ENCODE peak calls at places on chromosomes 7 and 10, in four cellular contexts. One of them, this sample, is unnamed. For H3K4me1, the result is how much of the 10 kb centered on the place peaks cover.

GRCh38 chr7:122902751-122903495 is 16.7 kb upstream of the CADPS2 start:
- DNase-seq in neuronal stem cell: no peak
- DNase-seq in OCI-LY7: no peak
- DNase-seq in stomach: no peak
- DNase-seq in this sample: no peak

GRCh38 chr7:134703781-134704180 is 57.1 kb downstream of the BPGM start:
- DNase-seq in neuronal stem cell: no peak
- DNase-seq in stomach: no peak
- DNase-seq in OCI-LY7: no peak
- DNase-seq in this sample: no peak

GRCh38 chr10:57624066-57624465 is 643.6 kb downstream of the IPMK start:
- DNase-seq in neuronal stem cell: no peak
- DNase-seq in OCI-LY7: no peak
- DNase-seq in stomach: no peak
- DNase-seq in this sample: no peak

GRCh38 chr7:31192996-31193395 is 140.9 kb downstream of the ADCYAP1R1 start:
- DNase-seq in stomach: peak
- DNase-seq in neuronal stem cell: peak
- DNase-seq in OCI-LY7: no peak
- DNase-seq in this sample: peak

GRCh38 chr10:18005781-18006456 is 54.2 kb downstream of the SLC39A12 start:
- DNase-seq in neuronal stem cell: no peak
- DNase-seq in stomach: no peak
- DNase-seq in OCI-LY7: no peak
- DNase-seq in this sample: no peak

GRCh38 chr10:51176976-51177690 is 102.8 kb downstream of the PRKG1 start:
- DNase-seq in neuronal stem cell: no peak
- DNase-seq in stomach: no peak
- DNase-seq in OCI-LY7: no peak
- DNase-seq in this sample: no peak

GRCh38 chr7:44224216-44224950 is 23.6 kb downstream of the YKT6 start:
- DNase-seq in neuronal stem cell: no peak
- DNase-seq in stomach: no peak
- DNase-seq in OCI-LY7: no peak
- DNase-seq in this sample: no peak

GRCh38 chr10:61904711-61905445 is 3.4 kb downstream of the ARID5B start:
- DNase-seq in stomach: no peak
- DNase-seq in neuronal stem cell: no peak
- DNase-seq in OCI-LY7: peak
- DNase-seq in this sample: no peak

GRCh38 chr10:5396545-5396944 is 8.1 kb downstream of the TUBAL3 start:
- DNase-seq in OCI-LY7: no peak
- DNase-seq in neuronal stem cell: no peak
- DNase-seq in stomach: no peak
- DNase-seq in this sample: no peak

GRCh38 chr7:156475666-156476065 is 164.9 kb upstream of the RNF32 start:
- DNase-seq in neuronal stem cell: peak
- DNase-seq in OCI-LY7: no peak
- DNase-seq in stomach: no peak
- DNase-seq in this sample: no peak

GRCh38 chr10:128908109-128908898 is 558.7 kb upstream of the MGMT start:
- DNase-seq in stomach: no peak
- DNase-seq in neuronal stem cell: no peak
- DNase-seq in OCI-LY7: no peak
- DNase-seq in this sample: peak

GRCh38 chr7:151436446-151437162 is 3.3 kb downstream of the CRYGN start:
- DNase-seq in stomach: no peak
- DNase-seq in OCI-LY7: no peak
- DNase-seq in neuronal stem cell: no peak
- DNase-seq in this sample: no peak

GRCh38 chr10:9331583-9332008 is 1277.1 kb downstream of the GATA3 start:
- DNase-seq in OCI-LY7: peak
- DNase-seq in stomach: no peak
- DNase-seq in neuronal stem cell: peak
- DNase-seq in this sample: no peak

GRCh38 chr7:147013820-147014219 is 897.2 kb downstream of the CNTNAP2 start:
- DNase-seq in neuronal stem cell: no peak
- DNase-seq in stomach: no peak
- DNase-seq in OCI-LY7: no peak
- DNase-seq in this sample: no peak

GRCh38 chr10:4383683-4384082 is 442.3 kb upstream of the AKR1E2 start:
- DNase-seq in neuronal stem cell: no peak
- DNase-seq in stomach: no peak
- DNase-seq in OCI-LY7: no peak
- DNase-seq in this sample: no peak

GRCh38 chr7:64180989-64181388 is 26.0 kb upstream of the ZNF735 start:
- DNase-seq in OCI-LY7: peak
- DNase-seq in neuronal stem cell: no peak
- DNase-seq in stomach: no peak
- DNase-seq in this sample: no peak

GRCh38 chr7:155451522-155452239 is 6.2 kb upstream of the EN2 start:
- DNase-seq in neuronal stem cell: no peak
- DNase-seq in stomach: no peak
- DNase-seq in OCI-LY7: no peak
- DNase-seq in this sample: no peak

GRCh38 chr7:47249361-47249760 is 332.6 kb downstream of the TNS3 start:
- DNase-seq in neuronal stem cell: no peak
- DNase-seq in OCI-LY7: no peak
- DNase-seq in stomach: no peak
- DNase-seq in this sample: no peak

GRCh38 chr10:102835007-102835482 is 2.2 kb downstream of the CYP17A1 start:
- DNase-seq in stomach: peak
- DNase-seq in OCI-LY7: peak
- DNase-seq in neuronal stem cell: peak
- DNase-seq in this sample: peak

GRCh38 chr7:148492157-148492860 is 98.3 kb upstream of the C7orf33 start:
- DNase-seq in neuronal stem cell: no peak
- DNase-seq in OCI-LY7: no peak
- DNase-seq in stomach: no peak
- DNase-seq in this sample: no peak

GRCh38 chr7:154424370-154424769 is 372.2 kb downstream of the DPP6 start:
- DNase-seq in neuronal stem cell: no peak
- DNase-seq in stomach: no peak
- DNase-seq in OCI-LY7: no peak
- DNase-seq in this sample: no peak

GRCh38 chr7:1542329-1542728 is 11.8 kb downstream of the MAFK start:
- DNase-seq in OCI-LY7: no peak
- DNase-seq in neuronal stem cell: no peak
- DNase-seq in stomach: no peak
- DNase-seq in this sample: no peak

GRCh38 chr7:136847858-136848257 is 20.6 kb upstream of the CHRM2 start:
- DNase-seq in stomach: no peak
- DNase-seq in OCI-LY7: no peak
- DNase-seq in neuronal stem cell: no peak
- DNase-seq in this sample: no peak

GRCh38 chr7:136857573-136857972 is 10.9 kb upstream of the CHRM2 start:
- DNase-seq in neuronal stem cell: peak
- DNase-seq in OCI-LY7: no peak
- DNase-seq in stomach: no peak
- DNase-seq in this sample: no peak

DNA sequence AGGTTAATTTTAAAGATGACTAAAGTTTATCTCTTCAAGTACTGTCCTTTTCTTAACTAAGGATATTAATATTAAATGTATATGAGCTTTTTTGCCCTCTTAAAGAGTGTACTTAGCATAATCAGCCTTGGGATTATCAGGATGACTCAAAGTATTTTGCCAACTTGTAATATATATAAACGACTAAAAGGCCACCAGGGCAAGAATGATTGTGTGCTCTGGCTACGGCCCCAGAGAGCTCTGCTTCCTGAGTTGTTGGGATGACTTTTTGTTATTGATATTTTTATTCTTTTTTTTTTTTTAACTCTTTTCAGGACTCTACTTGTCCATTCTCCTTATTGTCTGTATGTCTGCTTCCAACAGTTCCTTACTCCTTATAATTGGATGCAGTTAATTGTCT is 14.8 kb upstream of the CHRM2 start:
- DNase-seq in OCI-LY7: no peak
- DNase-seq in stomach: no peak
- DNase-seq in neuronal stem cell: no peak
- DNase-seq in this sample: no peak
- H3K4me1 ChIP-seq in OCI-LY7: under half
- H3K4me1 ChIP-seq in stomach: under half
- H3K4me1 ChIP-seq in neuronal stem cell: under half
- H3K4me1 ChIP-seq in this sample: under half

GRCh38 chr10:86955501-86956194 is 1.8 kb downstream of the MMRN2 start:
- DNase-seq in neuronal stem cell: no peak
- DNase-seq in stomach: no peak
- DNase-seq in OCI-LY7: no peak
- DNase-seq in this sample: no peak
- H3K4me1 ChIP-seq in neuronal stem cell: under half
- H3K4me1 ChIP-seq in stomach: half or more
- H3K4me1 ChIP-seq in OCI-LY7: under half
- H3K4me1 ChIP-seq in this sample: under half

GRCh38 chr7:80187279-80187678 is 52.6 kb downstream of the GNAI1 start:
- DNase-seq in OCI-LY7: no peak
- DNase-seq in neuronal stem cell: no peak
- DNase-seq in stomach: no peak
- DNase-seq in this sample: no peak

GRCh38 chr7:80186721-80187120 is 52.1 kb downstream of the GNAI1 start:
- DNase-seq in stomach: no peak
- DNase-seq in neuronal stem cell: no peak
- DNase-seq in OCI-LY7: no peak
- DNase-seq in this sample: no peak

GRCh38 chr7:80184693-80185092 is 50.1 kb downstream of the GNAI1 start:
- DNase-seq in OCI-LY7: no peak
- DNase-seq in stomach: no peak
- DNase-seq in neuronal stem cell: no peak
- DNase-seq in this sample: no peak

GRCh38 chr7:80183900-80184685 is 49.5 kb downstream of the GNAI1 start:
- DNase-seq in neuronal stem cell: no peak
- DNase-seq in stomach: no peak
- DNase-seq in OCI-LY7: no peak
- DNase-seq in this sample: no peak

GRCh38 chr7:80185571-80185970 is 50.9 kb downstream of the GNAI1 start:
- DNase-seq in OCI-LY7: no peak
- DNase-seq in stomach: no peak
- DNase-seq in neuronal stem cell: no peak
- DNase-seq in this sample: no peak
- H3K4me1 ChIP-seq in OCI-LY7: under half
- H3K4me1 ChIP-seq in stomach: under half
- H3K4me1 ChIP-seq in neuronal stem cell: under half
- H3K4me1 ChIP-seq in this sample: under half

DNA sequence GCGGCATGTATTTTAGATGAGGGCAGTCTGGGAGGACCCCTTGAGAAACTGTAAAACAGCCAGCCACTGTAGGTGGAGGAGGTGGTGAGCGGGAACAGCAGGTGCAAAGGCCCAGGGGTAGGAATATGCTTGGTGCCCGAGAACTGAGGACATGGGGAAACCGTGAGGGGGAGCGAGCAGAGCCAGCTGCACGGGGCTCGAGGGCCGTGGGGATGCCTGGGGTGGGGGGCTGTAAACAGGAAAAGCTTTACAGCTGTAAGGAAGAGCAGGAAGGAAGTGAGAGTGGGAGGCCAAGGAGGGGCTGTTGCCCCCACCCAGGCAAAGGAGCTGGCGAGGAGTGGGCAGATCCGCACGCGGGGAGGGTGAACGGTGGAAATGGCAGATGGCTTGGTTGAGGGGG is 34.3 kb downstream of the ZMIZ1 start:
- DNase-seq in stomach: no peak
- DNase-seq in neuronal stem cell: no peak
- DNase-seq in OCI-LY7: no peak
- DNase-seq in this sample: peak
- H3K4me1 ChIP-seq in stomach: half or more
- H3K4me1 ChIP-seq in neuronal stem cell: under half
- H3K4me1 ChIP-seq in OCI-LY7: half or more
- H3K4me1 ChIP-seq in this sample: under half

DNA sequence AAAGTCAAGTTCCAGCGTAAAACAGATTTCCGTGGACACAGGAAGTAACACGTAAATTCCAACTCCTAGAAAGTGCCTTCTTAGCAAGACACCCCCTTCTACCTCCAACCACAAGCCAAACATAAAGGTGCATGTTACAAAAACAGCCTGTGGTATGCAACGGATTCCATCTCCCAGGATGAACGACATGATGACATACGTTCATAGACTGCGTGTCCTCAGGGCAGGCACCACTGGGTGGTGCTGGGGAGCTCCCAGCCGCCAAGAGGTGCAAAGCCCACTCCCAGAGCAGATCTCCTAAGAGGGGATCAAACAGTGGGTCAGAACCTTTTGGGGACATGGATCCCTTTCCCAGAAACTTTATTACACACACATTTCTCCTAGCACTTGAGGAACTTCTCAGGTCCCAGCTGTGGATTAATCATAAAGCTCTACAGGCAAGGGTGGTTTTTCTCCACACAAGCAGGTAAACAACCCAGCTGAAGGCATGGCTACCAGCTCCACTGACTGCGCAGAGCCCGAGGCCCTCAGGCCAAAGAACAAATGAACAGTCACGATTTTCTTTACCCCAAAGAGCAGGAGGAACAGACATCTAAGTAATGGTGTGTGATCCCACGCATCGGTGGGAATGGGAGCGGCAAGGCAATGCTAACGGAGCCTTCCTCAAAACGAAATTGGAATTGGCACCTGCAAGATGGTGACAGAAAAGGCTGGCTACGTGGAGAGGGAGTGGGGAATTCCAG is 13.8 kb downstream of the PSAP start:
- DNase-seq in OCI-LY7: peak
- DNase-seq in neuronal stem cell: no peak
- DNase-seq in stomach: no peak
- DNase-seq in this sample: peak
- H3K4me1 ChIP-seq in OCI-LY7: half or more
- H3K4me1 ChIP-seq in neuronal stem cell: under half
- H3K4me1 ChIP-seq in stomach: half or more
- H3K4me1 ChIP-seq in this sample: under half

DNA sequence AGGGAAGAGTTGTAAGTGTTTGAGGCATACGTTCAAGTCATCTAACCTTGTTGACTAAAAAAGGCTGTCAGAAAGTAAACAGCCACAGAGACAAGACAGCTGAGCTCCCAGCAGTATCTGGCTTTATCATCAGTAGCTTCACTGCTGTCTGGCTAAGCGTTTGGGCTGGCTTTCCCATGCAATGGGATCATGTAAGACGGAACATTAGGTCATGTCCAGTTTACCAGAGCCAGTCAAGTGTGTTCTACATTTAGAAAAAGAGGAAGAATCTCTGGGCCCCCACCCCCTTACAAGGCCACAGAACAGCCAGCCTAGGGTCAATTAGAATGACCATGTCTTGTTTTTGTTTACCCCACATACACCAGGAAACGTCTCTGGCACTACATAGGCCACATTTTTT is 51.3 kb upstream of the GSAP start:
- DNase-seq in OCI-LY7: no peak
- DNase-seq in stomach: no peak
- DNase-seq in neuronal stem cell: no peak
- DNase-seq in this sample: no peak
- H3K4me1 ChIP-seq in OCI-LY7: under half
- H3K4me1 ChIP-seq in stomach: under half
- H3K4me1 ChIP-seq in neuronal stem cell: under half
- H3K4me1 ChIP-seq in this sample: under half

This sample was measured in DND-41.